ENCODE peak calls at places on chromosomes 6 and 20, in nine cellular contexts. One of them, this sample, is unnamed.

GRCh38 chr6:73648166-73648565 is 5.6 kb downstream of the SLC17A5 start:
- DNase-seq in iPS DF 6.9: no peak
- DNase-seq in aorta: no peak
- DNase-seq in GM04504: no peak
- DNase-seq in MM.1S: no peak
- DNase-seq in CD8-positive, alpha-beta T cell: no peak
- DNase-seq in Right ventricle myocardium inferior: no peak
- DNase-seq in RWPE1: no peak
- DNase-seq in T follicular helper cell: no peak
- DNase-seq in this sample: no peak

GRCh38 chr6:155188707-155189496 is 74.9 kb upstream of the CLDN20 start:
- DNase-seq in GM04504: peak
- DNase-seq in CD8-positive, alpha-beta T cell: no peak
- DNase-seq in iPS DF 6.9: no peak
- DNase-seq in aorta: no peak
- DNase-seq in Right ventricle myocardium inferior: no peak
- DNase-seq in MM.1S: no peak
- DNase-seq in RWPE1: peak
- DNase-seq in T follicular helper cell: no peak
- DNase-seq in this sample: peak

GRCh38 chr6:28953039-28953872 is 29.5 kb upstream of the TRIM27 start:
- DNase-seq in Right ventricle myocardium inferior: no peak
- DNase-seq in T follicular helper cell: peak
- DNase-seq in MM.1S: peak
- DNase-seq in CD8-positive, alpha-beta T cell: peak
- DNase-seq in aorta: no peak
- DNase-seq in iPS DF 6.9: no peak
- DNase-seq in RWPE1: peak
- DNase-seq in GM04504: no peak
- DNase-seq in this sample: no peak

GRCh38 chr6:30687659-30688431 is 1.4 kb upstream of the PPP1R18 start:
- DNase-seq in iPS DF 6.9: no peak
- DNase-seq in RWPE1: no peak
- DNase-seq in GM04504: no peak
- DNase-seq in CD8-positive, alpha-beta T cell: no peak
- DNase-seq in Right ventricle myocardium inferior: no peak
- DNase-seq in MM.1S: no peak
- DNase-seq in aorta: peak
- DNase-seq in T follicular helper cell: no peak
- DNase-seq in this sample: no peak

GRCh38 chr6:52697903-52698302 is 27.0 kb downstream of the TMEM14A start:
- DNase-seq in aorta: no peak
- DNase-seq in T follicular helper cell: no peak
- DNase-seq in iPS DF 6.9: no peak
- DNase-seq in RWPE1: peak
- DNase-seq in MM.1S: no peak
- DNase-seq in CD8-positive, alpha-beta T cell: no peak
- DNase-seq in Right ventricle myocardium inferior: no peak
- DNase-seq in GM04504: no peak
- DNase-seq in this sample: no peak

GRCh38 chr6:87396595-87397392 is 11.0 kb upstream of the CFAP206 start:
- DNase-seq in GM04504: no peak
- DNase-seq in iPS DF 6.9: no peak
- DNase-seq in RWPE1: no peak
- DNase-seq in CD8-positive, alpha-beta T cell: no peak
- DNase-seq in Right ventricle myocardium inferior: no peak
- DNase-seq in T follicular helper cell: no peak
- DNase-seq in MM.1S: no peak
- DNase-seq in aorta: no peak
- DNase-seq in this sample: no peak

GRCh38 chr20:48845721-48846306 is 18.0 kb upstream of the PREX1 start:
- DNase-seq in CD8-positive, alpha-beta T cell: no peak
- DNase-seq in Right ventricle myocardium inferior: no peak
- DNase-seq in aorta: no peak
- DNase-seq in iPS DF 6.9: no peak
- DNase-seq in T follicular helper cell: no peak
- DNase-seq in MM.1S: no peak
- DNase-seq in GM04504: no peak
- DNase-seq in RWPE1: no peak
- DNase-seq in this sample: no peak

GRCh38 chr20:316316-317068 is 8.9 kb upstream of the SOX12 start:
- DNase-seq in iPS DF 6.9: no peak
- DNase-seq in aorta: no peak
- DNase-seq in CD8-positive, alpha-beta T cell: no peak
- DNase-seq in MM.1S: no peak
- DNase-seq in RWPE1: no peak
- DNase-seq in GM04504: peak
- DNase-seq in T follicular helper cell: no peak
- DNase-seq in Right ventricle myocardium inferior: no peak
- DNase-seq in this sample: no peak

GRCh38 chr6:158970640-158971291 is 29.2 kb downstream of the RSPH3 start:
- DNase-seq in T follicular helper cell: no peak
- DNase-seq in aorta: no peak
- DNase-seq in MM.1S: no peak
- DNase-seq in CD8-positive, alpha-beta T cell: no peak
- DNase-seq in GM04504: no peak
- DNase-seq in iPS DF 6.9: no peak
- DNase-seq in Right ventricle myocardium inferior: no peak
- DNase-seq in RWPE1: no peak
- DNase-seq in this sample: no peak

GRCh38 chr6:142838821-142839685 is 105.9 kb downstream of the HIVEP2 start:
- DNase-seq in MM.1S: no peak
- DNase-seq in CD8-positive, alpha-beta T cell: no peak
- DNase-seq in Right ventricle myocardium inferior: no peak
- DNase-seq in T follicular helper cell: no peak
- DNase-seq in iPS DF 6.9: no peak
- DNase-seq in GM04504: no peak
- DNase-seq in aorta: no peak
- DNase-seq in RWPE1: peak
- DNase-seq in this sample: no peak

GRCh38 chr20:4135385-4136077 is 120.2 kb upstream of the RNF24 start:
- DNase-seq in MM.1S: no peak
- DNase-seq in T follicular helper cell: no peak
- DNase-seq in CD8-positive, alpha-beta T cell: no peak
- DNase-seq in iPS DF 6.9: no peak
- DNase-seq in Right ventricle myocardium inferior: no peak
- DNase-seq in GM04504: peak
- DNase-seq in aorta: no peak
- DNase-seq in RWPE1: peak
- DNase-seq in this sample: peak